ENCODE peak calls at places on chromosome 15, in five cellular contexts. One of them, this sample, is unnamed.

GRCh38 chr15:22851513-22851912 is 13.0 kb downstream of the NIPA2 start:
- DNase-seq in type B pancreatic cell: no peak
- DNase-seq in EL: no peak
- DNase-seq in neuronal stem cell: no peak
- DNase-seq in ELR: no peak
- DNase-seq in this sample: no peak

GRCh38 chr15:74377831-74378766 is 10.7 kb upstream of the CYP11A1 start:
- DNase-seq in type B pancreatic cell: no peak
- DNase-seq in EL: no peak
- DNase-seq in neuronal stem cell: no peak
- DNase-seq in ELR: no peak
- DNase-seq in this sample: no peak

GRCh38 chr15:91407237-91407889 is 307.3 kb downstream of the SV2B start:
- DNase-seq in type B pancreatic cell: no peak
- DNase-seq in ELR: peak
- DNase-seq in EL: peak
- DNase-seq in neuronal stem cell: no peak
- DNase-seq in this sample: no peak

GRCh38 chr15:96285306-96285705 is 45.2 kb upstream of the NR2F2 start:
- DNase-seq in type B pancreatic cell: no peak
- DNase-seq in EL: peak
- DNase-seq in ELR: peak
- DNase-seq in neuronal stem cell: no peak
- DNase-seq in this sample: no peak

GRCh38 chr15:44710236-44711088 is 661 bp downstream of the PATL2 start:
- DNase-seq in ELR: peak
- DNase-seq in type B pancreatic cell: no peak
- DNase-seq in neuronal stem cell: no peak
- DNase-seq in EL: peak
- DNase-seq in this sample: no peak

GRCh38 chr15:73346735-73347312 is 21.9 kb downstream of the HCN4 start:
- DNase-seq in type B pancreatic cell: peak
- DNase-seq in ELR: peak
- DNase-seq in EL: peak
- DNase-seq in neuronal stem cell: peak
- DNase-seq in this sample: no peak

GRCh38 chr15:30922469-30923311 is 19.0 kb downstream of the FAN1 start:
- DNase-seq in neuronal stem cell: peak
- DNase-seq in ELR: peak
- DNase-seq in EL: peak
- DNase-seq in type B pancreatic cell: no peak
- DNase-seq in this sample: no peak

GRCh38 chr15:33963831-33964664 is 4.2 kb upstream of the CHRM5 start:
- DNase-seq in ELR: peak
- DNase-seq in EL: peak
- DNase-seq in neuronal stem cell: peak
- DNase-seq in type B pancreatic cell: no peak
- DNase-seq in this sample: no peak

GRCh38 chr15:63699391-63699790 is 102.2 kb downstream of the FBXL22 start:
- DNase-seq in neuronal stem cell: no peak
- DNase-seq in type B pancreatic cell: no peak
- DNase-seq in EL: no peak
- DNase-seq in ELR: no peak
- DNase-seq in this sample: no peak

GRCh38 chr15:78673917-78674444 is 33.0 kb upstream of the CHRNB4 start:
- DNase-seq in EL: no peak
- DNase-seq in neuronal stem cell: no peak
- DNase-seq in type B pancreatic cell: no peak
- DNase-seq in ELR: no peak
- DNase-seq in this sample: no peak

GRCh38 chr15:39589815-39590644 is 9.2 kb downstream of the THBS1 start:
- DNase-seq in EL: peak
- DNase-seq in neuronal stem cell: no peak
- DNase-seq in type B pancreatic cell: no peak
- DNase-seq in ELR: peak
- DNase-seq in this sample: no peak

This sample was measured in coronary artery.